ENCODE peak calls at places on chromosome 15, in seven cellular contexts. One of them, this sample, is unnamed.

GRCh38 chr15:38260077-38260476 is 7.4 kb downstream of the SPRED1 start:
- DNase-seq in AG09309: no peak
- DNase-seq in thoracic aorta: no peak
- DNase-seq in foreskin fibroblast: peak; percentile 24
- DNase-seq in HL-60: no peak
- DNase-seq in keratinocyte: no peak
- DNase-seq in transverse colon: no peak
- DNase-seq in this sample: no peak

GRCh38 chr15:65326109-65326508 is 21.6 kb downstream of the RNU5B-1 start:
- DNase-seq in HL-60: no peak
- DNase-seq in thoracic aorta: no peak
- DNase-seq in AG09309: no peak
- DNase-seq in transverse colon: no peak
- DNase-seq in foreskin fibroblast: no peak
- DNase-seq in keratinocyte: no peak
- DNase-seq in this sample: no peak

GRCh38 chr15:40471105-40471777 is 457 bp downstream of the CHST14 start:
- DNase-seq in thoracic aorta: no peak
- DNase-seq in keratinocyte: no peak
- DNase-seq in HL-60: no peak
- DNase-seq in foreskin fibroblast: no peak
- DNase-seq in transverse colon: peak; percentile 36
- DNase-seq in AG09309: no peak
- DNase-seq in this sample: no peak

GRCh38 chr15:40340740-40341400 is at the start of gene CCDC9B:
- DNase-seq in thoracic aorta: peak; percentile 83
- DNase-seq in foreskin fibroblast: peak; percentile 90
- DNase-seq in AG09309: peak; percentile 46
- DNase-seq in transverse colon: peak; percentile 96
- DNase-seq in HL-60: peak; percentile 82
- DNase-seq in keratinocyte: no peak
- DNase-seq in this sample: no peak

GRCh38 chr15:51267047-51267713 is 71.2 kb downstream of the CYP19A1 start:
- DNase-seq in transverse colon: no peak
- DNase-seq in thoracic aorta: no peak
- DNase-seq in HL-60: no peak
- DNase-seq in AG09309: no peak
- DNase-seq in foreskin fibroblast: no peak
- DNase-seq in keratinocyte: no peak
- DNase-seq in this sample: no peak

GRCh38 chr15:101267320-101268104 is 9.8 kb downstream of the SELENOS start:
- DNase-seq in keratinocyte: no peak
- DNase-seq in transverse colon: no peak
- DNase-seq in AG09309: peak; percentile 88
- DNase-seq in HL-60: no peak
- DNase-seq in foreskin fibroblast: peak; percentile 89
- DNase-seq in thoracic aorta: no peak
- DNase-seq in this sample: peak; percentile 51

GRCh38 chr15:88650556-88650955 is 11.7 kb downstream of the ISG20 start:
- DNase-seq in HL-60: no peak
- DNase-seq in foreskin fibroblast: no peak
- DNase-seq in keratinocyte: no peak
- DNase-seq in transverse colon: no peak
- DNase-seq in AG09309: no peak
- DNase-seq in thoracic aorta: no peak
- DNase-seq in this sample: no peak

GRCh38 chr15:41832875-41833274 is 5.0 kb downstream of the JMJD7 start:
- DNase-seq in AG09309: no peak
- DNase-seq in thoracic aorta: no peak
- DNase-seq in HL-60: no peak
- DNase-seq in foreskin fibroblast: no peak
- DNase-seq in transverse colon: peak; percentile 26
- DNase-seq in keratinocyte: peak; percentile 97
- DNase-seq in this sample: no peak

GRCh38 chr15:41506796-41507341 is 6.8 kb downstream of the LTK start:
- DNase-seq in foreskin fibroblast: no peak
- DNase-seq in AG09309: no peak
- DNase-seq in thoracic aorta: no peak
- DNase-seq in keratinocyte: no peak
- DNase-seq in transverse colon: no peak
- DNase-seq in HL-60: peak; percentile 31
- DNase-seq in this sample: no peak

GRCh38 chr15:52295421-52295991 is at the start of gene MYO5C:
- DNase-seq in keratinocyte: no peak
- DNase-seq in thoracic aorta: no peak
- DNase-seq in HL-60: no peak
- DNase-seq in AG09309: no peak
- DNase-seq in foreskin fibroblast: no peak
- DNase-seq in transverse colon: peak; percentile 91
- DNase-seq in this sample: no peak

GRCh38 chr15:90086868-90087268 is 15.4 kb downstream of the IDH2 start:
- DNase-seq in HL-60: peak; percentile 67
- DNase-seq in foreskin fibroblast: no peak
- DNase-seq in AG09309: no peak
- DNase-seq in transverse colon: peak; percentile 55
- DNase-seq in thoracic aorta: no peak
- DNase-seq in keratinocyte: no peak
- DNase-seq in this sample: no peak

GRCh38 chr15:53193149-53193548 is 403.0 kb upstream of the ONECUT1 start:
- DNase-seq in keratinocyte: no peak
- DNase-seq in AG09309: no peak
- DNase-seq in foreskin fibroblast: no peak
- DNase-seq in thoracic aorta: no peak
- DNase-seq in transverse colon: no peak
- DNase-seq in HL-60: no peak
- DNase-seq in this sample: no peak

DNA sequence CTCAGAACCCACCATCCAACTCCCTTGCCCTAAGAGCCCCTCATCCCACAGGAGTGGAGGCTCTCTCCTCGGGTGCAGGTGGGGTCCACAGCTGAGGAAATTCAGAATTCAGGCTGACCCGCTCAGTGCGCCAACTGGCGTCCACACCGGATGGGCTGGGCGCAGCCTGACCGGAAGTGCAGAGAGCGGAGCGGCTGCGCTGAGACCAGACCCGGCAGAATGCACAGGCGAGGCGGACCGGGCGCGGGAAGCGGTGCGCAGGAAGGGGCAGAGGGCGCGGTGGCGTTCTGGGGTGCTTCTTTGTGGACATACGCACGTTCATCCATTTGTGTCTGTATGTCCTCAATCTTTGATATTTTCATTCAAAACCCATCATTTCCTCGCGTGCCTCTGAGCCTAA is 210.5 kb upstream of the NDN start:
- DNase-seq in foreskin fibroblast: no peak
- DNase-seq in AG09309: no peak
- DNase-seq in keratinocyte: no peak
- DNase-seq in transverse colon: no peak
- DNase-seq in HL-60: no peak
- DNase-seq in thoracic aorta: no peak
- DNase-seq in this sample: no peak
- TF ChIP-seq CTCF in foreskin fibroblast: no peak
- TF ChIP-seq CTCF in AG09309: no peak
- TF ChIP-seq CTCF in keratinocyte: no peak
- TF ChIP-seq CTCF in transverse colon: no peak
- TF ChIP-seq CTCF in HL-60: no peak
- TF ChIP-seq CTCF in thoracic aorta: no peak
- TF ChIP-seq CTCF in this sample: no peak

GRCh38 chr15:68431792-68432401 is at the start of gene ITGA11:
- DNase-seq in AG09309: no peak
- DNase-seq in HL-60: peak; percentile 14
- DNase-seq in transverse colon: peak; percentile 48
- DNase-seq in thoracic aorta: peak; percentile 59
- DNase-seq in foreskin fibroblast: no peak
- DNase-seq in keratinocyte: no peak
- DNase-seq in this sample: no peak
- H3K4me3 ChIP-seq in AG09309: peak within 1 kb of the TSS; percentile 98
- H3K4me3 ChIP-seq in HL-60: no peak within 1 kb of the TSS
- H3K4me3 ChIP-seq in transverse colon: peak within 1 kb of the TSS; percentile 23
- H3K4me3 ChIP-seq in thoracic aorta: peak within 1 kb of the TSS; percentile 83
- H3K4me3 ChIP-seq in foreskin fibroblast: peak within 1 kb of the TSS; percentile 73
- H3K4me3 ChIP-seq in keratinocyte: peak within 1 kb of the TSS; percentile 51
- H3K4me3 ChIP-seq in this sample: peak within 1 kb of the TSS; percentile 56

DNA sequence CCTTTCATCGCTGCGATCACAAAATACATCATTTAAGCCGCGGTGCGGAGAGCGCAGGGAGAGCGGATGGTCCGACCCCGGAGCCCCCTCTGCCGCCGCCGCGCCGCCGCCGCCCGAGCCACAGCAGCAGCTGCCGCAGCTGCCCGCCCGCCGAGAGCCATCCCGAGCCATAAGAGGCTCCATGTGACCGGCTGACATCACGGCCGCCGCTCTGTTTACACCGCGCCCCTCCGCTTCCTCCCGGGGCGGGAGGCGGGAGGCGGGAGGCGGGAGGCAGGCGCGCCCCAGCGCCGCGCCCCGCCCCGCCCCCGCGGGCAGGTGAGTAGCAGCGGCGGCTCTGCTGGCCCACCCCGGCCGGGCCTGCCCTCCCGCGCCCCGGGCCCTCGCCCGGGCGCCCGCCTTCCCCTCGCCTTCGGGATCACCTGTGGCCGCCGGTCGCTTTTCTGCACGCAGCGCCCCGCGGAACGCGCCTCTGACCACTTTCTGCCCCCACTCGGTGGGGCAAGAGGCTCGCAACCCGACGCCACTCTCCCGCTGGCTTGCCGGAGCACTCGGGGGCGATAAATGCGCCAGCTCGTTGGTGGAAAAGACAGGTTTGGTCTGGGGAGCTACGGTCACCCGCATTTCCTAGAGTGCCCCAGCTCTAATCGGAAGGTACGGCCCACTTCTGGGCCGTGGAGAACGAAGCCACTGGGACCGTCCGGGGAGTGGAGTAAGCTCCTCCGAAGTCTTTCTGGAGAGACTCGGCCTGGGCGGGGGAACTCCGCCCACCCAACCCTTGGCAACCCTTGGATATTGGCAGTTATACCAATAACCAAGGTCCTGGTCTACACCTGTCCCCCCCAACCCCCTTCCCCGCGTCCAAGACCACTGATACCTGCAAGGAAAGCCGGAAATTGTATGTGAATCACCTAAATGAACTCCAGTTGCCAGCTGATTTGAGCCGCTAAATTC is 113.7 kb upstream of the ICE2 start:
- DNase-seq in HL-60: peak; percentile 21
- DNase-seq in keratinocyte: no peak
- DNase-seq in thoracic aorta: peak; percentile 33
- DNase-seq in AG09309: no peak
- DNase-seq in foreskin fibroblast: peak; percentile 51
- DNase-seq in transverse colon: peak; percentile 90
- DNase-seq in this sample: no peak
- TF ChIP-seq CTCF in HL-60: no peak
- TF ChIP-seq CTCF in keratinocyte: peak; percentile 32
- TF ChIP-seq CTCF in thoracic aorta: no peak
- TF ChIP-seq CTCF in AG09309: peak; percentile 17
- TF ChIP-seq CTCF in foreskin fibroblast: no peak
- TF ChIP-seq CTCF in transverse colon: no peak
- TF ChIP-seq CTCF in this sample: no peak

GRCh38 chr15:44883219-44883900 is 73.1 kb upstream of the TERB2 start:
- DNase-seq in HL-60: no peak
- DNase-seq in AG09309: no peak
- DNase-seq in keratinocyte: no peak
- DNase-seq in transverse colon: no peak
- DNase-seq in thoracic aorta: no peak
- DNase-seq in foreskin fibroblast: no peak
- DNase-seq in this sample: no peak
- H3K4me3 ChIP-seq in HL-60: no peak overlapping the region
- H3K4me3 ChIP-seq in AG09309: no peak overlapping the region
- H3K4me3 ChIP-seq in keratinocyte: no peak overlapping the region
- H3K4me3 ChIP-seq in transverse colon: no peak overlapping the region
- H3K4me3 ChIP-seq in thoracic aorta: no peak overlapping the region
- H3K4me3 ChIP-seq in foreskin fibroblast: no peak overlapping the region
- H3K4me3 ChIP-seq in this sample: no peak overlapping the region

GRCh38 chr15:74977599-74977998 is 17.8 kb upstream of the SCAMP5 start:
- DNase-seq in transverse colon: no peak
- DNase-seq in thoracic aorta: no peak
- DNase-seq in HL-60: no peak
- DNase-seq in foreskin fibroblast: no peak
- DNase-seq in AG09309: no peak
- DNase-seq in keratinocyte: no peak
- DNase-seq in this sample: no peak

GRCh38 chr15:74978077-74978476 is 17.3 kb upstream of the SCAMP5 start:
- DNase-seq in AG09309: no peak
- DNase-seq in foreskin fibroblast: no peak
- DNase-seq in thoracic aorta: no peak
- DNase-seq in HL-60: no peak
- DNase-seq in transverse colon: no peak
- DNase-seq in keratinocyte: no peak
- DNase-seq in this sample: no peak

GRCh38 chr15:74978503-74978902 is 16.9 kb upstream of the SCAMP5 start:
- DNase-seq in keratinocyte: no peak
- DNase-seq in foreskin fibroblast: peak; percentile 59
- DNase-seq in HL-60: no peak
- DNase-seq in AG09309: no peak
- DNase-seq in thoracic aorta: no peak
- DNase-seq in transverse colon: no peak
- DNase-seq in this sample: no peak

DNA sequence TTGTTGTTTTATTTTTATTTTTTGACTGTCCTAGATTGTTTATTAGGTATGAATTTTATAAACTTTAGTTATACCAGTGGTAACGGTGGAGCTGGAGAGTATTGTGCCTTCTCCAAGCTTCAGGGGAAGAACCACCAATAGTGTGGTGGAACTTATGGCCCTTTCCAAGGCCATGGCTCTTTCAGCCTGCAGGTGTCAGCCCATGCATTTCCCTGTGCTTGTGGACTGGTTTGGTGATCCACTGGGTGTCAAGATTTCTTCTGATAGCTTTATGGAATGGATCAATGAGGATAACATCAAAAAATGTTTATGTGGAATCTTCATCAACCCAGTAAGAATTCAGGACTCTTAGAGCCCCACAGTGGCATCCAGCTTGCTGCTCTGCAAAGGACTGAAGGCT is 19.2 kb upstream of the SCAMP5 start:
- DNase-seq in keratinocyte: no peak
- DNase-seq in thoracic aorta: no peak
- DNase-seq in foreskin fibroblast: no peak
- DNase-seq in HL-60: no peak
- DNase-seq in AG09309: no peak
- DNase-seq in transverse colon: no peak
- DNase-seq in this sample: no peak
- TF ChIP-seq CTCF in keratinocyte: peak; percentile 19
- TF ChIP-seq CTCF in thoracic aorta: no peak
- TF ChIP-seq CTCF in foreskin fibroblast: no peak
- TF ChIP-seq CTCF in HL-60: no peak
- TF ChIP-seq CTCF in AG09309: peak; percentile 7
- TF ChIP-seq CTCF in transverse colon: no peak
- TF ChIP-seq CTCF in this sample: no peak

This sample was measured in HFF-Myc.